ENCODE peak calls at places on chromosome 18, in four cellular contexts. One of them, this sample, is unnamed.

GRCh38 chr18:6605115-6605869 is 124.2 kb upstream of the ARHGAP28 start:
- DNase-seq in GM12878: no peak
- DNase-seq in K562: no peak
- DNase-seq in HepG2: no peak
- DNase-seq in this sample: no peak

GRCh38 chr18:55054591-55054990 is 95.3 kb upstream of the CCDC68 start:
- DNase-seq in GM12878: no peak
- DNase-seq in K562: no peak
- DNase-seq in HepG2: no peak
- DNase-seq in this sample: no peak

GRCh38 chr18:45651269-45651668 is 36.0 kb downstream of the SLC14A2 start:
- DNase-seq in GM12878: no peak
- DNase-seq in K562: no peak
- DNase-seq in HepG2: peak
- DNase-seq in this sample: no peak

GRCh38 chr18:28961669-28962228 is 784.8 kb upstream of the CDH2 start:
- DNase-seq in GM12878: no peak
- DNase-seq in K562: no peak
- DNase-seq in HepG2: peak
- DNase-seq in this sample: peak

GRCh38 chr18:53790817-53791216 is 433.7 kb downstream of the MBD2 start:
- DNase-seq in GM12878: no peak
- DNase-seq in K562: no peak
- DNase-seq in HepG2: no peak
- DNase-seq in this sample: no peak

GRCh38 chr18:45449761-45450227 is 165.5 kb upstream of the SLC14A2 start:
- DNase-seq in GM12878: no peak
- DNase-seq in K562: no peak
- DNase-seq in HepG2: no peak
- DNase-seq in this sample: peak

GRCh38 chr18:28777756-28778155 is 600.8 kb upstream of the CDH2 start:
- DNase-seq in GM12878: no peak
- DNase-seq in K562: no peak
- DNase-seq in HepG2: no peak
- DNase-seq in this sample: no peak

GRCh38 chr18:8548186-8548585 is 61.1 kb upstream of the RAB12 start:
- DNase-seq in GM12878: no peak
- DNase-seq in K562: no peak
- DNase-seq in HepG2: no peak
- DNase-seq in this sample: no peak

GRCh38 chr18:8153887-8154583 is 455.2 kb upstream of the RAB12 start:
- DNase-seq in GM12878: no peak
- DNase-seq in K562: no peak
- DNase-seq in HepG2: no peak
- DNase-seq in this sample: no peak

GRCh38 chr18:21183670-21184069 is 58.4 kb upstream of the GREB1L start:
- DNase-seq in GM12878: no peak
- DNase-seq in K562: no peak
- DNase-seq in HepG2: peak
- DNase-seq in this sample: no peak

GRCh38 chr18:32358075-32358474 is 112.6 kb downstream of the GAREM1 start:
- DNase-seq in GM12878: no peak
- DNase-seq in K562: no peak
- DNase-seq in HepG2: no peak
- DNase-seq in this sample: no peak

GRCh38 chr18:6757966-6758365 is 28.4 kb downstream of the ARHGAP28 start:
- DNase-seq in GM12878: no peak
- DNase-seq in K562: no peak
- DNase-seq in HepG2: no peak
- DNase-seq in this sample: no peak

GRCh38 chr18:51654441-51655326 is 457.2 kb upstream of the MEX3C start:
- DNase-seq in GM12878: no peak
- DNase-seq in K562: no peak
- DNase-seq in HepG2: no peak
- DNase-seq in this sample: no peak

GRCh38 chr18:23399067-23399466 is 54.0 kb upstream of the RIOK3 start:
- DNase-seq in GM12878: no peak
- DNase-seq in K562: no peak
- DNase-seq in HepG2: no peak
- DNase-seq in this sample: no peak

GRCh38 chr18:369224-370010 is 101.6 kb upstream of the THOC1 start:
- DNase-seq in GM12878: no peak
- DNase-seq in K562: no peak
- DNase-seq in HepG2: no peak
- DNase-seq in this sample: no peak

GRCh38 chr18:8800445-8800844 is 95.1 kb downstream of the MTCL1 start:
- DNase-seq in GM12878: no peak
- DNase-seq in K562: no peak
- DNase-seq in HepG2: no peak
- DNase-seq in this sample: no peak

GRCh38 chr18:26432651-26433424 is 115.5 kb downstream of the KCTD1 start:
- DNase-seq in GM12878: no peak
- DNase-seq in K562: no peak
- DNase-seq in HepG2: no peak
- DNase-seq in this sample: no peak

GRCh38 chr18:46894124-46894523 is 23.2 kb downstream of the PIAS2 start:
- DNase-seq in GM12878: no peak
- DNase-seq in K562: no peak
- DNase-seq in HepG2: no peak
- DNase-seq in this sample: no peak

GRCh38 chr18:73264562-73264921 is 396.8 kb upstream of the NETO1 start:
- DNase-seq in GM12878: no peak
- DNase-seq in K562: no peak
- DNase-seq in HepG2: no peak
- DNase-seq in this sample: no peak

GRCh38 chr18:25931126-25931525 is 159.3 kb downstream of the SS18 start:
- DNase-seq in GM12878: no peak
- DNase-seq in K562: no peak
- DNase-seq in HepG2: no peak
- DNase-seq in this sample: no peak

GRCh38 chr18:50806208-50806616 is 13.6 kb downstream of the MRO start:
- DNase-seq in GM12878: no peak
- DNase-seq in K562: peak
- DNase-seq in HepG2: peak
- DNase-seq in this sample: no peak

GRCh38 chr18:62523631-62524442 is 1.0 kb downstream of the ZCCHC2 start:
- DNase-seq in GM12878: no peak
- DNase-seq in K562: peak
- DNase-seq in HepG2: no peak
- DNase-seq in this sample: peak

GRCh38 chr18:13471971-13472628 is 253.5 kb downstream of the LDLRAD4 start:
- DNase-seq in GM12878: no peak
- DNase-seq in K562: no peak
- DNase-seq in HepG2: peak
- DNase-seq in this sample: no peak

GRCh38 chr18:10949655-10950054 is 199.7 kb downstream of the PIEZO2 start:
- DNase-seq in GM12878: no peak
- DNase-seq in K562: no peak
- DNase-seq in HepG2: no peak
- DNase-seq in this sample: no peak

GRCh38 chr18:53193870-53194269 is 853.9 kb downstream of the DCC start:
- DNase-seq in GM12878: no peak
- DNase-seq in K562: no peak
- DNase-seq in HepG2: no peak
- DNase-seq in this sample: no peak

GRCh38 chr18:45954070-45954712 is 12.9 kb downstream of the EPG5 start:
- DNase-seq in GM12878: no peak
- DNase-seq in K562: no peak
- DNase-seq in HepG2: no peak
- DNase-seq in this sample: no peak

GRCh38 chr18:9022397-9023170 is 79.9 kb upstream of the NDUFV2 start:
- DNase-seq in GM12878: no peak
- DNase-seq in K562: no peak
- DNase-seq in HepG2: no peak
- DNase-seq in this sample: no peak

GRCh38 chr18:3463052-3463451 is 13.1 kb downstream of the TGIF1 start:
- DNase-seq in GM12878: no peak
- DNase-seq in K562: no peak
- DNase-seq in HepG2: no peak
- DNase-seq in this sample: no peak
- TF ChIP-seq NFIC in GM12878: no peak
- TF ChIP-seq NFIC in K562: no peak
- TF ChIP-seq NFIC in HepG2: no peak
- TF ChIP-seq NFIC in this sample: no peak

GRCh38 chr18:3478262-3478978 is 28.4 kb downstream of the TGIF1 start:
- DNase-seq in GM12878: no peak
- DNase-seq in K562: no peak
- DNase-seq in HepG2: no peak
- DNase-seq in this sample: no peak
- TF ChIP-seq NFIC in GM12878: no peak
- TF ChIP-seq NFIC in K562: no peak
- TF ChIP-seq NFIC in HepG2: no peak
- TF ChIP-seq NFIC in this sample: no peak

DNA sequence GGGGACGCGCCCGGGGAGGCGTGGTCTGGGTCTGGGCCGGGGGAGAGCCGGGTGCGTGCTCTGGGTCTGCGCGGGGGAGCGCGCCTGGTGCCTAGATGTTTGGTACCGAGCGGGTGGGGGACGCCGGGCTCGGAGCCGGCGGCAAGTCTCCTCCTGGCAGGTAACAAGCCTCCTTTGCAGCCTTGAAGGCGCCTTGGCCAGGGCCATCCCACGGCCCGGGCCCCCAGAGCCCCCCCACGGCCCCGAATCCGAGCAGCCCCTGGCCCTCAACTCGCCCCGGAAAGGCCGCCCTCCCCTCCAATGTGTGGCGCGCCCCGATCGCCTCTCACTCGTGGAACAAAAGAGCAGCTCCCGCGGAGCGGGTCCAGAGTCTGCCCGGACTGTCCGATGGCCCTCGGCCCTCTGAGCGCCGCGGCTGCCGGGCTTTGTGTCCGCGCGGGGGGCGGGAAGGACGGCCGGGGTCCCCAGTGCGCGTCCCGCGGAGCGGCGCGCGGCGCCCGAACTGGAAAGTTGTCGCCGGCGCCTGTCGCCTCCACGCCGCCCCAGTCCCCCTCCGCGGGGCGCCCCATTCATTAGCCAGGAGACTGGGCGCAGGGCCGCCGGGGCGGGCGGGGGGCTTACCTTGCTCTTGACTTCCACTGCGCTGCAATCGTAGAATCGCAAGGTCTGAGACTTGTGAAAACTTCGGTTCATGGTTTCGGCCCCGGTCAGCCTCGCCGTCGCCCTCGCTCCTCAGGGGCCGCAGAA is 485 bp downstream of the PARD6G start:
- DNase-seq in GM12878: no peak
- DNase-seq in K562: peak
- DNase-seq in HepG2: no peak
- DNase-seq in this sample: peak
- TF ChIP-seq NFIC in GM12878: no peak
- TF ChIP-seq NFIC in K562: no peak
- TF ChIP-seq NFIC in HepG2: no peak
- TF ChIP-seq NFIC in this sample: no peak

DNA sequence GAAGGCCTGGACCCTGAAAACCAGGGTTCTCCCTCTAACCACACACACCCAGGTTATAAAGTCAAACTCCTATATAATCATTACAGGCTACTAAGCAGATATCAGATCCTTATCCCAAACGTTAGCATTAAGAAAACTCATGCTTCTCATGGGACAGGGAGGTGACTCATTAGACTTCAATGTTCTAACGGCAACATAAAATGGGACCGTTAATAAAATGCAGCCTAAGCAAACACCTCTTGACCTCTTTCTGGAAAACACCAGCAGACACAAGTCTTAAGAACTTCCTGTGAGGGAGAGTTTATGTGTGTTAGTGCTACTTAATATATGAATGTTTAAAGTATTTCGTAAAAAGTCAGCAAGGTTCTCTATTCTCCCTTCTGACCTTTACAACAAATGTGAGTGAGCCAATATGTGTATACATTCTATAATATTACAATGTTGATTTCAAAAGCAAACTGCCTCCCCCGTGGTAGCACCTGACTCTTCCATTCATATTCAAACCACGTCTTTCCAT is 31.7 kb downstream of the LPIN2 start:
- DNase-seq in GM12878: no peak
- DNase-seq in K562: no peak
- DNase-seq in HepG2: no peak
- DNase-seq in this sample: no peak
- TF ChIP-seq NFIC in GM12878: no peak
- TF ChIP-seq NFIC in K562: no peak
- TF ChIP-seq NFIC in HepG2: no peak
- TF ChIP-seq NFIC in this sample: no peak

DNA sequence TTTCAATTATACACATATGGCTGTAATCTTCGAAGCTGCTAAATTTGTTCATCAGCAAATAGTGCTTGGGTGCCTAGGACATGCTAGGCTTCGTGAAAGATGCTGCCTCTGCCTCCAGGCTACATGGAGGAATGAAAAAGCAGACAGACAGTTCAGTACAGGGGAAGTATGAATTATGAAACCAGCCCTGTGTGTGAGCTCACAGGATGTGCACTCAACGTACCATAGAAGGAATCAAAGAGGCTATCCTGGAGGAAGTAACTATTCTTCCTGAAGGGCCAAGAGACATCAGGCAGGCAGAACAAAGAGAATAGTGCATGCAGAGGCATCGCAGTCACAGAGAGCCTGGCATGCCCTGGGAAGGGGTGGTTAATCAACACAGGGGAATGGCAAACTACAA is 61.4 kb downstream of the DYM start:
- DNase-seq in GM12878: no peak
- DNase-seq in K562: no peak
- DNase-seq in HepG2: no peak
- DNase-seq in this sample: peak
- TF ChIP-seq NFIC in GM12878: no peak
- TF ChIP-seq NFIC in K562: no peak
- TF ChIP-seq NFIC in HepG2: no peak
- TF ChIP-seq NFIC in this sample: no peak

GRCh38 chr18:22394428-22394827 is 23.3 kb downstream of the CTAGE1 start:
- DNase-seq in GM12878: no peak
- DNase-seq in K562: no peak
- DNase-seq in HepG2: no peak
- DNase-seq in this sample: no peak
- TF ChIP-seq NFIC in GM12878: no peak
- TF ChIP-seq NFIC in K562: no peak
- TF ChIP-seq NFIC in HepG2: no peak
- TF ChIP-seq NFIC in this sample: no peak

GRCh38 chr18:5417342-5417741 is 121.8 kb upstream of the ZBTB14 start:
- DNase-seq in GM12878: no peak
- DNase-seq in K562: no peak
- DNase-seq in HepG2: no peak
- DNase-seq in this sample: no peak
- TF ChIP-seq NFIC in GM12878: no peak
- TF ChIP-seq NFIC in K562: no peak
- TF ChIP-seq NFIC in HepG2: no peak
- TF ChIP-seq NFIC in this sample: no peak